ENCODE peak calls at places on chromosomes 5 and 9, in four cellular contexts. One of them, this sample, is unnamed.
A peak's percentile ranks its signal among the peaks of the same experiment; 100 is the strongest.

GRCh38 chr5:103127292-103127691 is 7.2 kb downstream of the PPIP5K2 start:
- DNase-seq in mammary epithelial cell: no peak
- DNase-seq in upper lobe of right lung: no peak
- DNase-seq in CD8-positive, alpha-beta T cell: no peak
- DNase-seq in this sample: no peak

GRCh38 chr5:105670586-105670985 is 2000.2 kb downstream of the EFNA5 start:
- DNase-seq in mammary epithelial cell: peak; percentile 0
- DNase-seq in upper lobe of right lung: no peak
- DNase-seq in CD8-positive, alpha-beta T cell: no peak
- DNase-seq in this sample: no peak

GRCh38 chr5:102853680-102854079 is 98.6 kb downstream of the PAM start:
- DNase-seq in mammary epithelial cell: no peak
- DNase-seq in upper lobe of right lung: no peak
- DNase-seq in CD8-positive, alpha-beta T cell: no peak
- DNase-seq in this sample: no peak

GRCh38 chr5:36638056-36638455 is 31.6 kb downstream of the SLC1A3 start:
- DNase-seq in mammary epithelial cell: no peak
- DNase-seq in upper lobe of right lung: no peak
- DNase-seq in CD8-positive, alpha-beta T cell: no peak
- DNase-seq in this sample: no peak

GRCh38 chr5:72552041-72552557 is 44.9 kb upstream of the ZNF366 start:
- DNase-seq in mammary epithelial cell: peak; percentile 41
- DNase-seq in upper lobe of right lung: no peak
- DNase-seq in CD8-positive, alpha-beta T cell: no peak
- DNase-seq in this sample: no peak

GRCh38 chr9:109806506-109807115 is 26.6 kb downstream of the PALM2AKAP2 start:
- DNase-seq in mammary epithelial cell: peak; percentile 8
- DNase-seq in upper lobe of right lung: no peak
- DNase-seq in CD8-positive, alpha-beta T cell: no peak
- DNase-seq in this sample: no peak

GRCh38 chr5:153542536-153542935 is 52.1 kb downstream of the GRIA1 start:
- DNase-seq in mammary epithelial cell: peak; percentile 28
- DNase-seq in upper lobe of right lung: no peak
- DNase-seq in CD8-positive, alpha-beta T cell: no peak
- DNase-seq in this sample: no peak

GRCh38 chr5:80854583-80854982 is 105.6 kb upstream of the RASGRF2 start:
- DNase-seq in mammary epithelial cell: no peak
- DNase-seq in upper lobe of right lung: no peak
- DNase-seq in CD8-positive, alpha-beta T cell: no peak
- DNase-seq in this sample: no peak

GRCh38 chr5:52707626-52708025 is 80.1 kb upstream of the ITGA1 start:
- DNase-seq in mammary epithelial cell: no peak
- DNase-seq in upper lobe of right lung: no peak
- DNase-seq in CD8-positive, alpha-beta T cell: no peak
- DNase-seq in this sample: no peak

GRCh38 chr9:86368871-86369521 is 14.8 kb upstream of the TUT7 start:
- DNase-seq in mammary epithelial cell: peak; percentile 97
- DNase-seq in upper lobe of right lung: no peak
- DNase-seq in CD8-positive, alpha-beta T cell: no peak
- DNase-seq in this sample: no peak

GRCh38 chr5:170420809-170421412 is 31.7 kb upstream of the KCNMB1 start:
- DNase-seq in mammary epithelial cell: peak; percentile 34
- DNase-seq in upper lobe of right lung: no peak
- DNase-seq in CD8-positive, alpha-beta T cell: peak; percentile 48
- DNase-seq in this sample: peak; percentile 58

GRCh38 chr9:96100385-96100978 is 201.5 kb downstream of the HSD17B3 start:
- DNase-seq in mammary epithelial cell: no peak
- DNase-seq in upper lobe of right lung: no peak
- DNase-seq in CD8-positive, alpha-beta T cell: no peak
- DNase-seq in this sample: no peak

GRCh38 chr5:78497573-78498533 is 137.4 kb downstream of the SCAMP1 start:
- DNase-seq in mammary epithelial cell: no peak
- DNase-seq in upper lobe of right lung: no peak
- DNase-seq in CD8-positive, alpha-beta T cell: no peak
- DNase-seq in this sample: no peak

GRCh38 chr9:31840702-31841101 is 543.7 kb upstream of the ACO1 start:
- DNase-seq in mammary epithelial cell: no peak
- DNase-seq in upper lobe of right lung: no peak
- DNase-seq in CD8-positive, alpha-beta T cell: no peak
- DNase-seq in this sample: no peak

DNA sequence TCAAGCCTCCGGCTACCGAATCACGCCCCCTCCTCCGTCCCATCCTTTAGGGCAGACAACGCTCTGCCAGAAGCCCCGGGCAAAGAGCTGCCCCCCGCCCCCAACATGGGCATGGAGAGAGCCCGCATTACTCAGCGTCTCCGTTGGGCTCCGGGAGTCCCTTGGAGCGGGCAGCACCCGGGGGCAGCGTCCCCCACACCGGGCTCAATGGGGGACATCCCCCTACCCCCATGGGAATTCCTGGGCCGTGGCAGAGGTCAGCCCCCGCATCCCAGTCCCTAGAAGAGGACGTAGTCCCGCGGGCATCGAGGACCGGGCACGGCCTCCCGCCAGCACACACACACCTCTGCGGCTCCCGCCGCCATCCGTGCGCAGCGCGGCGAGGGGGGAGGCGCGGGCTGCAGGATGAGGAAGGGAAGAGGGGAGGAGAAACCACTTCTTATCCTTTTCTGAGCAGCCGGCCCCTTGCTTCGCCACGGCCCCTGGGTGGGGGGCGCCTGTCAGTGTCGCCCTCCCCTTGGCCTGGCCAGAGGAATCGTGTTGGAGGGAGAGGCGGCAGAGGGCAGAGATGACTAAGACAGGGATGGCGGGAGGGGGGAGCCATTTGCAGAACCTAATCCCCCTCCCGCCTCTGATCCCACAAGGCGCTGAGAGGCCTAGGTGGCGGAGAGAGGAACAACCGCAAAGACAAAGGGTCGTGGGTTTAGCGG is 818 bp downstream of the DNM1 start:
- DNase-seq in mammary epithelial cell: peak; percentile 8
- DNase-seq in upper lobe of right lung: no peak
- DNase-seq in CD8-positive, alpha-beta T cell: no peak
- DNase-seq in this sample: peak; percentile 93
- TF ChIP-seq CTCF in mammary epithelial cell: no peak
- TF ChIP-seq CTCF in upper lobe of right lung: no peak
- TF ChIP-seq CTCF in CD8-positive, alpha-beta T cell: no peak
- TF ChIP-seq CTCF in this sample: no peak

GRCh38 chr9:131407717-131408195 is 13.9 kb downstream of the PRRC2B start:
- DNase-seq in mammary epithelial cell: peak; percentile 73
- DNase-seq in upper lobe of right lung: peak; percentile 72
- DNase-seq in CD8-positive, alpha-beta T cell: peak; percentile 53
- DNase-seq in this sample: no peak
- TF ChIP-seq CTCF in mammary epithelial cell: peak; percentile 69
- TF ChIP-seq CTCF in upper lobe of right lung: peak; percentile 46
- TF ChIP-seq CTCF in CD8-positive, alpha-beta T cell: peak; percentile 63
- TF ChIP-seq CTCF in this sample: no peak

DNA sequence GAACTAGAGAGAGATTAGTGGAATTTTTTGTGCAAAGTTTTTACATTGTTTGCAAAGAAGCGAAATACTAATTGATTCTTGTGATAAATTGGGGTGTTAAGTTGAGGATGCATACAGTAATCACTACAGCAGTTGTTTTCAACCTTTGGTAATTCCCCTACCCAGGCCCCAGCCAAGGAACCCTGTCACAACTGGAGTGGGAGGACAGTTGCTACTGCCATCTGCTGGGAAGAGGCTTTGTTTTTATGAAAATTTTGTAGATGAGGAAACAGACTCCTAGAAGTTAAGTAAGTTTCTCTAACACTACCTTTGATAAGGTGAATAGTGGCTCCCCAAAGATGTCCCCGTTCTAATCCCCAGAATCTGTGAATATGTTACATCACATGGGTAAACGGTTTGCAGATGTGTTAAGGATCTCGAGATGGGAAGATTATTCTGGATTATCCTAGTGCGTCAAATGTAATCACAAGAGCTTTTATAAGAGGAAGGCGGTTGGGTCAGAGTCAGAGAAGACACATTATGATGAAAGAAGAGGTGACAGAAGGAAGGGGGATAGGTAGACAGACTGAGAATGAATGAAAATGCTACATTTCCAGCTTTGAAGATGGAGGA is 34.0 kb upstream of the PPP1R2B start:
- DNase-seq in mammary epithelial cell: no peak
- DNase-seq in upper lobe of right lung: no peak
- DNase-seq in CD8-positive, alpha-beta T cell: no peak
- DNase-seq in this sample: no peak
- TF ChIP-seq CTCF in mammary epithelial cell: peak; percentile 5
- TF ChIP-seq CTCF in upper lobe of right lung: peak; percentile 41
- TF ChIP-seq CTCF in CD8-positive, alpha-beta T cell: no peak
- TF ChIP-seq CTCF in this sample: peak; percentile 50

GRCh38 chr9:8685846-8686245 is 886.3 kb upstream of the DMAC1 start:
- DNase-seq in mammary epithelial cell: no peak
- DNase-seq in upper lobe of right lung: no peak
- DNase-seq in CD8-positive, alpha-beta T cell: no peak
- DNase-seq in this sample: no peak

GRCh38 chr9:8683496-8683895 is 883.9 kb upstream of the DMAC1 start:
- DNase-seq in mammary epithelial cell: no peak
- DNase-seq in upper lobe of right lung: no peak
- DNase-seq in CD8-positive, alpha-beta T cell: no peak
- DNase-seq in this sample: no peak

DNA sequence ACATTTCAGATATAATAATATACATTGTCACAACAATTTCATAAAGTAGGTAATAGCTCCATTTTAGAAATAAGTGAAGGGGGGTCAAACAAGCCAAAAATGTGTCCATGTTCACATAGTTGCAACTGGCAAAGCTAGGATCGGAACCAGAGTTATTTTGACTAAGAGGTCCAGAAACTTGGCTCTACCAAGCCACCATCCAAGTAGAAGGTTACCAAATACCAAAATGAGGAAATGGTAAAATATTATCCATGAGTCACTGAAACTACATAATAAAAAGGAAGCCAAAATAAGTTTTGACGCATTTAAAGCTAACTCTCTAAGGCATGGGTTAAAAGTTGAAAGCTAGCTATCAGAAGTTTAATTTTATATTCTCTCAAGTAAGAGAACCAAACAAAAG is 886.9 kb upstream of the DMAC1 start:
- DNase-seq in mammary epithelial cell: no peak
- DNase-seq in upper lobe of right lung: no peak
- DNase-seq in CD8-positive, alpha-beta T cell: no peak
- DNase-seq in this sample: no peak
- TF ChIP-seq CTCF in mammary epithelial cell: no peak
- TF ChIP-seq CTCF in upper lobe of right lung: no peak
- TF ChIP-seq CTCF in CD8-positive, alpha-beta T cell: no peak
- TF ChIP-seq CTCF in this sample: no peak

GRCh38 chr9:3035594-3036389 is 191.9 kb upstream of the PUM3 start:
- DNase-seq in mammary epithelial cell: no peak
- DNase-seq in upper lobe of right lung: no peak
- DNase-seq in CD8-positive, alpha-beta T cell: no peak
- DNase-seq in this sample: no peak
- TF ChIP-seq CTCF in mammary epithelial cell: no peak
- TF ChIP-seq CTCF in upper lobe of right lung: no peak
- TF ChIP-seq CTCF in CD8-positive, alpha-beta T cell: no peak
- TF ChIP-seq CTCF in this sample: no peak

DNA sequence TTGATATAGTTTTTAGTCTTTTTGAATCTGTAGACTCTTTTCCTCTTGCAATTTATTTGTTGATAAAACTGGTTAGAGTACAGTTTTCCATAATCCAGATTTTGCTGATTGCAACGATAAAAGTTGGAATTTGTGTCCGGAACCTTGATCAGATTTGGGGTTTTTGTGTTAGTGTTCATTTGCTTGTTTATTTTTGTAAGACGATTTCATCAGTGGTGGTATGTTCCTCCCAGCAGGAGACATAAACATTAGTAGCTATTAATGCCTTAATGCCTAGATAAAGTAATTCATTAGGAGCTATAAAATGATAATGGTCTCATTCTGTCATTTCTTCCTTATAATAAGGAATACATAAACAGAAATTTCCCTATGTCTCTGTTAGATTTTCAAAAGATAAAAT is 21.3 kb downstream of the RPS6 start:
- DNase-seq in mammary epithelial cell: no peak
- DNase-seq in upper lobe of right lung: no peak
- DNase-seq in CD8-positive, alpha-beta T cell: no peak
- DNase-seq in this sample: no peak
- TF ChIP-seq CTCF in mammary epithelial cell: no peak
- TF ChIP-seq CTCF in upper lobe of right lung: no peak
- TF ChIP-seq CTCF in CD8-positive, alpha-beta T cell: no peak
- TF ChIP-seq CTCF in this sample: no peak

This sample was measured in D721Med.